ENCODE peak calls at places on chromosomes 5 and 9, in four cellular contexts. W is cardiac muscle cell, C is IMR-90, L is Panc1. T is an unnamed sample.

GRCh38 chr9:673264-673965 is 168.1 kb upstream of the DMRT1 start:
- DNase-seq in W (no peak), C (no peak), L (no peak), T (no peak)

GRCh38 chr9:22148876-22149637 is 140.0 kb upstream of the CDKN2B start:
- DNase-seq in W (no peak), C (peak; percentile 70), L (no peak), T (no peak)

GRCh38 chr5:140801494-140801841 is 611 bp downstream of the PCDHA3 start:
- DNase-seq in W (no peak), C (no peak), L (no peak), T (no peak)

GRCh38 chr9:130461218-130461630 is 16.5 kb downstream of the ASS1 start:
- DNase-seq in W (peak; percentile 78), C (peak; percentile 12), L (peak; percentile 12), T (peak; percentile 65)

GRCh38 chr5:126450388-126450787 is 27.2 kb downstream of the GRAMD2B start:
- DNase-seq in W (no peak), C (no peak), L (no peak), T (peak; percentile 13)

GRCh38 chr5:143230676-143230996 is 172.8 kb downstream of the NR3C1 start:
- DNase-seq in W (no peak), C (no peak), L (no peak), T (no peak)

GRCh38 chr9:8718121-8718725 is 918.6 kb upstream of the DMAC1 start:
- DNase-seq in W (no peak), C (peak; percentile 65), L (no peak), T (no peak)

GRCh38 chr9:77013186-77013931 is 6.1 kb upstream of the FOXB2 start:
- DNase-seq in W (no peak), C (no peak), L (no peak), T (no peak)

GRCh38 chr9:134778841-134779411 is 101.7 kb upstream of the FCN2 start:
- DNase-seq in W (peak; percentile 83), C (peak; percentile 46), L (no peak), T (no peak)

GRCh38 chr9:98071737-98072136 is 15.2 kb downstream of the NANS start:
- DNase-seq in W (no peak), C (no peak), L (no peak), T (no peak)

GRCh38 chr9:28941856-28942255 is 1368.6 kb upstream of the C9orf72 start:
- DNase-seq in W (no peak), C (no peak), L (no peak), T (no peak)

GRCh38 chr5:67006152-67006848 is 190.3 kb downstream of the CD180 start:
- DNase-seq in W (no peak), C (no peak), L (no peak), T (no peak)

GRCh38 chr5:42887094-42887493 is 75.4 kb upstream of the SELENOP start:
- DNase-seq in W (no peak), C (no peak), L (no peak), T (no peak)

GRCh38 chr9:115642285-115642684 is 511.3 kb upstream of the PAPPA start:
- DNase-seq in W (no peak), C (peak; percentile 86), L (no peak), T (no peak)

GRCh38 chr9:37311938-37312730 is 110.4 kb upstream of the GRHPR start:
- DNase-seq in W (no peak), C (peak; percentile 85), L (no peak), T (no peak)

GRCh38 chr9:94300470-94301301 is 27.8 kb downstream of the NUTM2F start:
- DNase-seq in W (no peak), C (no peak), L (no peak), T (no peak)

GRCh38 chr5:98464737-98465330 is 308.6 kb upstream of the RGMB start:
- DNase-seq in W (no peak), C (no peak), L (no peak), T (no peak)

GRCh38 chr5:179331591-179331990 is 13.7 kb downstream of the ADAMTS2 start:
- DNase-seq in W (peak; percentile 85), C (no peak), L (no peak), T (no peak)

GRCh38 chr5:34043099-34043876 is at the start of gene C1QTNF3:
- DNase-seq in W (no peak), C (no peak), L (no peak), T (no peak)

GRCh38 chr9:129272348-129273025 is 94.4 kb upstream of the IER5L start:
- DNase-seq in W (no peak), C (no peak), L (no peak), T (no peak)

GRCh38 chr9:6444108-6444507 is 31.1 kb downstream of the UHRF2 start:
- DNase-seq in W (no peak), C (no peak), L (no peak), T (no peak)

GRCh38 chr9:6443661-6444060 is 30.7 kb downstream of the UHRF2 start:
- DNase-seq in W (no peak), C (no peak), L (no peak), T (no peak)

GRCh38 chr9:6440405-6440804 is 27.4 kb downstream of the UHRF2 start:
- DNase-seq in W (no peak), C (peak; percentile 57), L (no peak), T (no peak)

GRCh38 chr9:6439051-6439703 is 26.2 kb downstream of the UHRF2 start:
- DNase-seq in W (no peak), C (no peak), L (no peak), T (no peak)

DNA sequence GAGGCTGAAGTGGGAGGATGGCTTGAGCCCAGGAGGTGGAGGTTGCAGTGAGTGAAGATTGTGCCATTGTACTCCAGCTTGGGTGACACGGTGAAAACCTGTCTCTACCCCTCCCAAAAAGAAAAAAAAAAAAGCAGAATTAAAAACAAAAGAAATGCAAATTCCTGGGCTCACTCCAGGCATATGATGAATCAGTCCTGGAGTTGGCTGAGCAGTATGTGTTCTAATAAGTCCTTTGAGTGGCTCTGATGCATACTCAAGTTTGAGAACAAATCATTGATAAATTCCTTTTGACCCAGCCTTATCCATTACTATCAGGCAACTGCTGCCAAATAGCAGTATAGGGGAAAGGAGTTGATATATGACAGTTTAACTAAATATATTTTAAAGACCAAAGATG is 28.3 kb downstream of the UHRF2 start:
- DNase-seq in W (no peak), C (peak; percentile 27), L (no peak), T (no peak)
- TF ChIP-seq CTCF in W (no peak), C (no peak), L (no peak), T (no peak)

DNA sequence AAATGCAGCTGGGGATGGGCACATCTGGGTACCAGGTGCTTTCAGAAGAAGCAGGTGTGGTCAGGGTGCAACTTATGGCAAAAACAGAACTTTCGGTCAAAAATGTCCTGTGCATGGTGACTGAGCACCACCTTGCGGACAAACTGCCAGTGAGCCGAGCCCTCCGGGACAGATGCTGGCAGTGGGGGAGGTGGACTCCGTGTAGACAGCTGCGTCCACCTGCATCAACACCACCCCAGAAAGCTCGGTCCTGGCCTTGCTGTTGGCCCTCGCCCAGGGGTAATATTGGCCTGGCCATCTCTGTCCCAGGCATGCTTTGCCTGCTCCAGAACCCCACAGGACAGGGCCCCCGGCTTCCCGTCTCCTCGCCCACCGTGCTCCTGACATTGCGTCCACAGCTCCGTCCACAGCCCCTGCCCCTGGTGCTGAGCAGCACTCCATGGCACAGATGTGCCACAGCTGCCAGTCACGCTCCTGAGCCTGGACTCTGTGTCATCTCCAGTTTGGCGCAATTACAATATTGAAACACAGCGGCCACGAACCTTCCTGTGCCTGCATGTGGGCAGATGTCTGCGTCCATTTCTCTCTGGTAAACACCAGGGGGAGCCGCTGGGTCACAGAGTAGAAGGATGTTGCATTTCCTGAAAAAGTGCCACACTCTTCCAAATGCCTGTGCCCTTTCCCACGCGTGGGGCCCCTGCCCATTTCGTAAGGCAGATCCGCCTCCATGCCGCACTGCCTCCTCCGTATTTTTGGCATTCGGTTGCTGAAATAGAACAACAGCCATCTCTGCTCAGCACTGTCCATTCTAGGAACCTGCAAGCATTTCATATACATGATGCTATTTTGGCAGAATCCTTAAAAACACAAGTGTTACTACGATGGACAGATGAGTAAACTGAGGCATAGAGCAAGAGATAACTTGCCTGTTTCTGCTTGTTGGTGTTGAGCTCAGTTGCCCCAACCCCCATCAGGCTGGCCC is 33.4 kb upstream of the SLC6A19 start:
- DNase-seq in W (peak; percentile 82), C (peak; percentile 61), L (peak; percentile 61), T (peak; percentile 81)
- H3K4me3 ChIP-seq in W (peak overlapping the region; percentile 17), C (no peak overlapping the region), L (peak overlapping the region; percentile 66), T (no peak overlapping the region)

GRCh38 chr5:120239076-120239475 is 225.0 kb upstream of the PRR16 start:
- DNase-seq in W (no peak), C (no peak), L (no peak), T (no peak)
- H3K4me1 ChIP-seq in W (peaks cover 6% of the 10 kb centered on the region), C (no peaks in the 10 kb centered on the region), L (no peaks in the 10 kb centered on the region), T (no peaks in the 10 kb centered on the region)

GRCh38 chr9:128020692-128021091 is 39.9 kb upstream of the EEIG1 start:
- DNase-seq in W (no peak), C (no peak), L (no peak), T (no peak)
- TF ChIP-seq CTCF in W (peak; percentile 13), C (peak; percentile 10), L (no peak), T (peak; percentile 44)

GRCh38 chr5:123098767-123099513 is 9.9 kb downstream of the PRDM6 start:
- DNase-seq in W (no peak), C (no peak), L (no peak), T (no peak)
- H3K4me3 ChIP-seq in W (peak overlapping the region; percentile 24), C (no peak overlapping the region), L (peak overlapping the region; percentile 55), T (no peak overlapping the region)

DNA sequence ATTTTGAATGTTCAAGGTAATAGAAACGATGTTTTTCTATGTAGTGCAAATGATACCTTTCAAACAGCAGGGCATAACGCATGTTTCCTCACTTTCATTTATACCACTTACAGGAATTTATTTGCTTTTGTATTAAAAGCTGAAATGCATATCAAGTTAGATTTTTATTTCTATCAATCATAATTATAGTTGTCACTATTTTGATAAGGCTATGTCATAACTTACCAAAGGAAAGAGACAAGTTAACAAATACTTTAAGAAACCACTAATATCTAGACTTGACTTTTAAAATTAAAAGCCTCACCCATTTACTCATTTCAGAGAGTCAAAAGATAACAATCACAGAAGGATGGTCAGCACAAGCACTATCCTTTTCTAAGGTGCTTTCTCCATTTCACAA is 12.7 kb downstream of the ERP44 start:
- DNase-seq in W (no peak), C (no peak), L (no peak), T (no peak)
- H3K4me1 ChIP-seq in W (no peaks in the 10 kb centered on the region), C (peaks cover 10% of the 10 kb centered on the region), L (peaks cover 3% of the 10 kb centered on the region), T (peaks cover 5% of the 10 kb centered on the region)

DNA sequence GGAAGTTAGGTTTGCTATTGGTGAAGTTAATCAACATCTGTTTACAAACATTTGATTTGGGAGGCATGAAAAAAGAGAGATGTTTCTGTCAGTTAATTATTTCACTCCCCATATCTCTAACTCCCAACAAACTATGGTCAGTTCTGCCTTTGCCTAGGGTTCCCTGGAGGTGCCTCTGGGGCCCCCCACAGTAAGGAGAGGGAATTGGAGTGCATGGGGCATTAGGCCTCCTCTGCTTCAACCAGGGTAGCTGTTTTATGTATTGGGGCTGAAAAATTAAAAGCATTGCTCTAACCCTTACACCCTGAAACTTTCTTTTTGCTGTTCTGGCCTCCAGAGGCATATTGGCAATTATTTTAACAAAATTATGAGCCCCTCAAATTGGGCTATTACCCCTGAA is 32.3 kb downstream of the RUSC2 start:
- DNase-seq in W (no peak), C (no peak), L (no peak), T (no peak)
- TF ChIP-seq CTCF in W (peak; percentile 13), C (peak; percentile 36), L (peak; percentile 65), T (no peak)

DNA sequence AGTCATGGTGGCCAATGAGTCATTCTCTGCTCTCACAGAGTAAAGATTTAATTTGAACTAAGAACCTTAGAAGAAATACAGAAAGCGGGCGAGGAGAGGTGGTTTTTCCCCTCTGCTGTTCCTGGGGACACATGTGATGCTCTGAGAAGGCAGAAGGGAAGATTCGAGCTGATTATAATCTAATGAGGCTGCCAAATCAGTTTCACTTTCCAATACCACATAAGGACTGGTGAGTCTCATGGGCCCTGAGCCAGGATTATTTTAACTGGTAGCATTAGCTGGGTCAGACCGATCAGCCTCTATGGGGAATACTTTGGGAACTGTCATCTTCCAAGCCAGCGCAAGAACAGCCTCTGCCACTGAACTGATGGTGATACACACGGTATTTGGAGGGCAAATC is 116.5 kb downstream of the SLC1A3 start:
- DNase-seq in W (no peak), C (peak; percentile 10), L (no peak), T (no peak)
- H3K4me3 ChIP-seq in W (no peak overlapping the region), C (no peak overlapping the region), L (no peak overlapping the region), T (no peak overlapping the region)